ENCODE peak calls at places on chromosomes 4 and X, in six cellular contexts. One of them, this sample, is unnamed.

GRCh38 chrX:72254835-72255234 is 16.0 kb upstream of the ERCC6L start:
- DNase-seq in H9: no peak
- DNase-seq in IMR-90: no peak
- DNase-seq in neuronal stem cell: no peak
- DNase-seq in trophoblast cell: no peak
- DNase-seq in H1: peak; percentile 48
- DNase-seq in this sample: no peak

GRCh38 chr4:7324651-7325121 is 110.0 kb downstream of the PSAPL1 start:
- DNase-seq in H9: no peak
- DNase-seq in IMR-90: no peak
- DNase-seq in neuronal stem cell: no peak
- DNase-seq in trophoblast cell: no peak
- DNase-seq in H1: no peak
- DNase-seq in this sample: no peak

GRCh38 chrX:47202877-47203276 is 9.2 kb downstream of the UBA1 start:
- DNase-seq in H9: no peak
- DNase-seq in IMR-90: no peak
- DNase-seq in neuronal stem cell: no peak
- DNase-seq in trophoblast cell: no peak
- DNase-seq in H1: no peak
- DNase-seq in this sample: no peak

GRCh38 chr4:30866444-30866843 is 146.3 kb downstream of the PCDH7 start:
- DNase-seq in H9: no peak
- DNase-seq in IMR-90: peak; percentile 43
- DNase-seq in neuronal stem cell: no peak
- DNase-seq in trophoblast cell: no peak
- DNase-seq in H1: no peak
- DNase-seq in this sample: no peak

GRCh38 chr4:40971346-40971745 is 221.6 kb downstream of the NSUN7 start:
- DNase-seq in H9: no peak
- DNase-seq in IMR-90: no peak
- DNase-seq in neuronal stem cell: no peak
- DNase-seq in trophoblast cell: no peak
- DNase-seq in H1: no peak
- DNase-seq in this sample: no peak

GRCh38 chrX:24846551-24847170 is 152.9 kb downstream of the POLA1 start:
- DNase-seq in H9: no peak
- DNase-seq in IMR-90: peak; percentile 40
- DNase-seq in neuronal stem cell: no peak
- DNase-seq in trophoblast cell: no peak
- DNase-seq in H1: no peak
- DNase-seq in this sample: peak; percentile 6

GRCh38 chrX:16517206-16517605 is 132.8 kb upstream of the S100G start:
- DNase-seq in H9: no peak
- DNase-seq in IMR-90: peak; percentile 14
- DNase-seq in neuronal stem cell: no peak
- DNase-seq in trophoblast cell: no peak
- DNase-seq in H1: no peak
- DNase-seq in this sample: no peak

GRCh38 chr4:114921790-114922581 is 191.4 kb downstream of the NDST4 start:
- DNase-seq in H9: peak; percentile 27
- DNase-seq in IMR-90: no peak
- DNase-seq in neuronal stem cell: no peak
- DNase-seq in trophoblast cell: no peak
- DNase-seq in H1: peak; percentile 41
- DNase-seq in this sample: no peak

GRCh38 chr4:186104114-186104894 is at the start of gene FAM149A:
- DNase-seq in H9: peak; percentile 56
- DNase-seq in IMR-90: no peak
- DNase-seq in neuronal stem cell: no peak
- DNase-seq in trophoblast cell: peak; percentile 52
- DNase-seq in H1: peak; percentile 70
- DNase-seq in this sample: no peak

GRCh38 chrX:153769158-153769864 is 5.3 kb downstream of the PLXNB3 start:
- DNase-seq in H9: peak; percentile 25
- DNase-seq in IMR-90: no peak
- DNase-seq in neuronal stem cell: no peak
- DNase-seq in trophoblast cell: no peak
- DNase-seq in H1: no peak
- DNase-seq in this sample: no peak

GRCh38 chr4:32189130-32189529 is 1469.0 kb downstream of the PCDH7 start:
- DNase-seq in H9: no peak
- DNase-seq in IMR-90: no peak
- DNase-seq in neuronal stem cell: no peak
- DNase-seq in trophoblast cell: no peak
- DNase-seq in H1: no peak
- DNase-seq in this sample: no peak

GRCh38 chr4:10019521-10020051 is 1.7 kb downstream of the SLC2A9 start:
- DNase-seq in H9: no peak
- DNase-seq in IMR-90: no peak
- DNase-seq in neuronal stem cell: no peak
- DNase-seq in trophoblast cell: no peak
- DNase-seq in H1: no peak
- DNase-seq in this sample: no peak

GRCh38 chrX:154529206-154529612 is 13.2 kb upstream of the FAM3A start:
- DNase-seq in H9: no peak
- DNase-seq in IMR-90: peak; percentile 15
- DNase-seq in neuronal stem cell: no peak
- DNase-seq in trophoblast cell: peak; percentile 52
- DNase-seq in H1: no peak
- DNase-seq in this sample: peak; percentile 53

GRCh38 chrX:83469551-83469950 is 38.5 kb upstream of the POU3F4 start:
- DNase-seq in H9: peak; percentile 38
- DNase-seq in IMR-90: peak; percentile 1
- DNase-seq in neuronal stem cell: no peak
- DNase-seq in trophoblast cell: peak; percentile 50
- DNase-seq in H1: peak; percentile 46
- DNase-seq in this sample: no peak

GRCh38 chrX:49930046-49930445 is 7.7 kb downstream of the CLCN5 start:
- DNase-seq in H9: no peak
- DNase-seq in IMR-90: peak; percentile 34
- DNase-seq in neuronal stem cell: no peak
- DNase-seq in trophoblast cell: no peak
- DNase-seq in H1: no peak
- DNase-seq in this sample: no peak

GRCh38 chr4:38752393-38752961 is 30.3 kb downstream of the TLR10 start:
- DNase-seq in H9: no peak
- DNase-seq in IMR-90: peak; percentile 66
- DNase-seq in neuronal stem cell: no peak
- DNase-seq in trophoblast cell: no peak
- DNase-seq in H1: no peak
- DNase-seq in this sample: peak; percentile 76

GRCh38 chr4:88672987-88673386 is 24.6 kb downstream of the NAP1L5 start:
- DNase-seq in H9: peak; percentile 44
- DNase-seq in IMR-90: peak; percentile 48
- DNase-seq in neuronal stem cell: no peak
- DNase-seq in trophoblast cell: peak; percentile 54
- DNase-seq in H1: peak; percentile 55
- DNase-seq in this sample: peak; percentile 47

GRCh38 chr4:108172231-108172779 is 3.6 kb upstream of the LEF1 start:
- DNase-seq in H9: peak; percentile 44
- DNase-seq in IMR-90: no peak
- DNase-seq in neuronal stem cell: peak; percentile 54
- DNase-seq in trophoblast cell: no peak
- DNase-seq in H1: peak; percentile 62
- DNase-seq in this sample: peak; percentile 60

GRCh38 chr4:120918092-120918491 is 4.4 kb downstream of the PRDM5 start:
- DNase-seq in H9: no peak
- DNase-seq in IMR-90: no peak
- DNase-seq in neuronal stem cell: no peak
- DNase-seq in trophoblast cell: no peak
- DNase-seq in H1: no peak
- DNase-seq in this sample: no peak

GRCh38 chr4:16626945-16627344 is 271.5 kb downstream of the LDB2 start:
- DNase-seq in H9: no peak
- DNase-seq in IMR-90: peak; percentile 98
- DNase-seq in neuronal stem cell: no peak
- DNase-seq in trophoblast cell: peak; percentile 48
- DNase-seq in H1: no peak
- DNase-seq in this sample: peak; percentile 95

GRCh38 chrX:39688576-39689373 is 409.0 kb downstream of the BCOR start:
- DNase-seq in H9: peak; percentile 75
- DNase-seq in IMR-90: peak; percentile 7
- DNase-seq in neuronal stem cell: peak; percentile 71
- DNase-seq in trophoblast cell: peak; percentile 73
- DNase-seq in H1: peak; percentile 63
- DNase-seq in this sample: peak; percentile 50

GRCh38 chrX:19064175-19064574 is 58.1 kb downstream of the ADGRG2 start:
- DNase-seq in H9: no peak
- DNase-seq in IMR-90: peak; percentile 69
- DNase-seq in neuronal stem cell: no peak
- DNase-seq in trophoblast cell: no peak
- DNase-seq in H1: no peak
- DNase-seq in this sample: peak; percentile 64

GRCh38 chr4:177879851-177880250 is 437.6 kb upstream of the AGA start:
- DNase-seq in H9: peak; percentile 59
- DNase-seq in IMR-90: no peak
- DNase-seq in neuronal stem cell: no peak
- DNase-seq in trophoblast cell: no peak
- DNase-seq in H1: peak; percentile 57
- DNase-seq in this sample: no peak
- H4K91ac ChIP-seq in H9: no peak overlapping the region
- H4K91ac ChIP-seq in IMR-90: no peak overlapping the region
- H4K91ac ChIP-seq in neuronal stem cell: no peak overlapping the region
- H4K91ac ChIP-seq in trophoblast cell: no peak overlapping the region
- H4K91ac ChIP-seq in H1: no peak overlapping the region
- H4K91ac ChIP-seq in this sample: no peak overlapping the region

GRCh38 chr4:153541426-153542096 is 75.4 kb downstream of the TMEM131L start:
- DNase-seq in H9: no peak
- DNase-seq in IMR-90: peak; percentile 95
- DNase-seq in neuronal stem cell: no peak
- DNase-seq in trophoblast cell: no peak
- DNase-seq in H1: no peak
- DNase-seq in this sample: peak; percentile 46

GRCh38 chr4:153539058-153539826 is 73.1 kb downstream of the TMEM131L start:
- DNase-seq in H9: no peak
- DNase-seq in IMR-90: no peak
- DNase-seq in neuronal stem cell: no peak
- DNase-seq in trophoblast cell: peak; percentile 22
- DNase-seq in H1: no peak
- DNase-seq in this sample: no peak

GRCh38 chr4:153542835-153543234 is 76.7 kb downstream of the TMEM131L start:
- DNase-seq in H9: no peak
- DNase-seq in IMR-90: no peak
- DNase-seq in neuronal stem cell: no peak
- DNase-seq in trophoblast cell: no peak
- DNase-seq in H1: peak; percentile 67
- DNase-seq in this sample: no peak

GRCh38 chr4:153543351-153543750 is 77.2 kb downstream of the TMEM131L start:
- DNase-seq in H9: no peak
- DNase-seq in IMR-90: no peak
- DNase-seq in neuronal stem cell: no peak
- DNase-seq in trophoblast cell: no peak
- DNase-seq in H1: no peak
- DNase-seq in this sample: no peak

GRCh38 chr4:153542131-153542530 is 76.0 kb downstream of the TMEM131L start:
- DNase-seq in H9: no peak
- DNase-seq in IMR-90: no peak
- DNase-seq in neuronal stem cell: no peak
- DNase-seq in trophoblast cell: no peak
- DNase-seq in H1: no peak
- DNase-seq in this sample: no peak
- H3K23ac ChIP-seq in H9: no peak overlapping the region
- H3K23ac ChIP-seq in IMR-90: no peak overlapping the region
- H3K23ac ChIP-seq in neuronal stem cell: no peak overlapping the region
- H3K23ac ChIP-seq in trophoblast cell: no peak overlapping the region
- H3K23ac ChIP-seq in H1: no peak overlapping the region
- H3K23ac ChIP-seq in this sample: no peak overlapping the region

GRCh38 chr4:151152033-151152432 is 52.6 kb downstream of the RPS3A start:
- DNase-seq in H9: no peak
- DNase-seq in IMR-90: no peak
- DNase-seq in neuronal stem cell: no peak
- DNase-seq in trophoblast cell: no peak
- DNase-seq in H1: no peak
- DNase-seq in this sample: no peak

GRCh38 chr4:151158979-151159378 is 59.6 kb downstream of the RPS3A start:
- DNase-seq in H9: no peak
- DNase-seq in IMR-90: no peak
- DNase-seq in neuronal stem cell: no peak
- DNase-seq in trophoblast cell: no peak
- DNase-seq in H1: no peak
- DNase-seq in this sample: no peak

GRCh38 chr4:151150821-151151580 is 51.6 kb downstream of the RPS3A start:
- DNase-seq in H9: no peak
- DNase-seq in IMR-90: no peak
- DNase-seq in neuronal stem cell: no peak
- DNase-seq in trophoblast cell: no peak
- DNase-seq in H1: no peak
- DNase-seq in this sample: no peak

GRCh38 chr4:151157543-151157942 is 58.1 kb downstream of the RPS3A start:
- DNase-seq in H9: no peak
- DNase-seq in IMR-90: no peak
- DNase-seq in neuronal stem cell: no peak
- DNase-seq in trophoblast cell: no peak
- DNase-seq in H1: no peak
- DNase-seq in this sample: no peak

GRCh38 chr4:151153585-151153984 is 54.2 kb downstream of the RPS3A start:
- DNase-seq in H9: no peak
- DNase-seq in IMR-90: no peak
- DNase-seq in neuronal stem cell: no peak
- DNase-seq in trophoblast cell: no peak
- DNase-seq in H1: no peak
- DNase-seq in this sample: no peak
- H4K91ac ChIP-seq in H9: no peak overlapping the region
- H4K91ac ChIP-seq in IMR-90: no peak overlapping the region
- H4K91ac ChIP-seq in neuronal stem cell: no peak overlapping the region
- H4K91ac ChIP-seq in trophoblast cell: no peak overlapping the region
- H4K91ac ChIP-seq in H1: no peak overlapping the region
- H4K91ac ChIP-seq in this sample: no peak overlapping the region

DNA sequence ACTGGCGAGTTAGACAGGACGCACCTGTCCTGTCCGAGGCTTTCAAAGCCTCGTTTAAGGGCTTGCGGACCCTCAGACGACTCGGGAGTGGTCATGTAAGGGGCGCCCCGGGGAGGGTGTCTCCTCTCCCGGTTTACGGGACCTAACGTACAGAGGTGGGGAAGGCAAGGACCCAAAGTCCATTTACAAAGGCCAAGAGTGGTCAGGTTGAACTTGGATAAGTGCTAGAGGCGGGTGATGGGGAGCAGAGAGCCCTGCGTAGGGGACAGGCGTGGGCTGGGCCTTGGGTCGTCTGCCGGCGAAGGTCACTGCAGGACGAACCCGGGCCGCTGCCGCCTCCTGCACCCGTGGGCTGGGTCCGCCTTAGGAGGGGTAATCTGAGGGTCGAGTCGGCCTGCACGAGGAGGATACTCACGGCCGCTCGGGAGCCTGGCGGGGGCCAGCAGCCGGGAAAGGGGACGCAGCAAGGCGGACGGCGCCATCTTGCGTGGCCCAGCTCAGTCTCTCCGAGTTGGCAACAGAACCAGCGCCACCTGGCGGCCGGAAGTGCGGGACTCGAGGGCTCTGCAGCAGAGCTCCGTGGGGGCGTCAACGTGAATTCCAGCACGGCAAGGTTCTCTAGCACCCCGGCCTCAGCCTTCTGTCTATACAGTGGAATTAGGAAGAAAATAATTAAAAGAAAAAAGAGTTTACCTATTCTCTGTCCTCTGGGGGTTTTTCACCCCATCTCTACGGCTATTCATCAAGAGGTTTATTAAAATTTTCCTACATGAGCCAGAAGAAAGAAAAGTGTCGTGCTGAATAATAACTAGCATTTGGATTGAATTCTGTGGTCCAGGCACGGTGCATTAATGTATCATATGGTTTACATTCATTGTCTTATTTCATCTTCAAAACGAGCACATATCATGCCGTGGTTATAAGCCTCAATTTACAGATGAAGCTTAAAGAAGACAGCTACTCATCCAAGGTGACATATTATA is 5.7 kb upstream of the NAA15 start:
- DNase-seq in H9: peak; percentile 94
- DNase-seq in IMR-90: peak; percentile 91
- DNase-seq in neuronal stem cell: peak; percentile 89
- DNase-seq in trophoblast cell: peak; percentile 99
- DNase-seq in H1: peak; percentile 99
- DNase-seq in this sample: peak; percentile 90
- H3K23ac ChIP-seq in H9: no peak overlapping the region
- H3K23ac ChIP-seq in IMR-90: peak overlapping the region; percentile 97
- H3K23ac ChIP-seq in neuronal stem cell: peak overlapping the region; percentile 70
- H3K23ac ChIP-seq in trophoblast cell: no peak overlapping the region
- H3K23ac ChIP-seq in H1: no peak overlapping the region
- H3K23ac ChIP-seq in this sample: no peak overlapping the region

This sample was measured in mesenchymal stem cell.